ENCODE peak calls at places on chromosomes 4 and X, in four cellular contexts. L is HL-60, R is GM12878, C is K562. J is an unnamed sample.

GRCh38 chrX:102155806-102156179 is at the start of gene BEX5:
- DNase-seq in L (no peak), R (no peak), C (peak), J (no peak)

GRCh38 chrX:102599084-102599949 is at the start of gene ARMCX5:
- DNase-seq in L (peak), R (peak), C (peak), J (peak)

GRCh38 chr4:48342559-48342878 is 1.2 kb downstream of the SLAIN2 start:
- DNase-seq in L (no peak), R (no peak), C (no peak), J (no peak)

GRCh38 chr4:36758779-36759178 is 477.4 kb downstream of the DTHD1 start:
- DNase-seq in L (no peak), R (no peak), C (no peak), J (no peak)

GRCh38 chr4:107276052-107276451 is 239.9 kb upstream of the DKK2 start:
- DNase-seq in L (no peak), R (no peak), C (no peak), J (no peak)

GRCh38 chrX:78199851-78200250 is 60.4 kb upstream of the TAF9B start:
- DNase-seq in L (peak), R (no peak), C (peak), J (no peak)

GRCh38 chrX:16882188-16882587 is 12.0 kb upstream of the RBBP7 start:
- DNase-seq in L (no peak), R (no peak), C (no peak), J (no peak)

GRCh38 chr4:84792366-84793301 is 173.9 kb downstream of the WDFY3 start:
- DNase-seq in L (no peak), R (no peak), C (no peak), J (no peak)

GRCh38 chr4:182286035-182286434 is 42.8 kb downstream of the TENM3 start:
- DNase-seq in L (no peak), R (no peak), C (no peak), J (no peak)

GRCh38 chr4:139266583-139267257 is 13.3 kb downstream of the MGARP start:
- DNase-seq in L (peak), R (peak), C (peak), J (peak)

GRCh38 chr4:56742080-56742871 is 61.2 kb upstream of the HOPX start:
- DNase-seq in L (no peak), R (no peak), C (no peak), J (no peak)

GRCh38 chr4:155807021-155807420 is 48.2 kb downstream of the GUCY1B1 start:
- DNase-seq in L (no peak), R (no peak), C (no peak), J (no peak)

GRCh38 chr4:108700358-108700757 is 50.0 kb downstream of the OSTC start:
- DNase-seq in L (no peak), R (no peak), C (no peak), J (no peak)

GRCh38 chrX:44432641-44433040 is 89.2 kb upstream of the EFHC2 start:
- DNase-seq in L (no peak), R (no peak), C (no peak), J (no peak)

GRCh38 chr4:8477095-8477635 is 36.6 kb downstream of the TRMT44 start:
- DNase-seq in L (no peak), R (no peak), C (no peak), J (no peak)

GRCh38 chr4:108502366-108502765 is 118.0 kb upstream of the RPL34 start:
- DNase-seq in L (no peak), R (no peak), C (no peak), J (no peak)

GRCh38 chr4:55269970-55270369 is 76.1 kb upstream of the SRD5A3 start:
- DNase-seq in L (no peak), R (no peak), C (no peak), J (no peak)
- TF ChIP-seq SPI1 in L (no peak), R (no peak), C (no peak), J (no peak)

DNA sequence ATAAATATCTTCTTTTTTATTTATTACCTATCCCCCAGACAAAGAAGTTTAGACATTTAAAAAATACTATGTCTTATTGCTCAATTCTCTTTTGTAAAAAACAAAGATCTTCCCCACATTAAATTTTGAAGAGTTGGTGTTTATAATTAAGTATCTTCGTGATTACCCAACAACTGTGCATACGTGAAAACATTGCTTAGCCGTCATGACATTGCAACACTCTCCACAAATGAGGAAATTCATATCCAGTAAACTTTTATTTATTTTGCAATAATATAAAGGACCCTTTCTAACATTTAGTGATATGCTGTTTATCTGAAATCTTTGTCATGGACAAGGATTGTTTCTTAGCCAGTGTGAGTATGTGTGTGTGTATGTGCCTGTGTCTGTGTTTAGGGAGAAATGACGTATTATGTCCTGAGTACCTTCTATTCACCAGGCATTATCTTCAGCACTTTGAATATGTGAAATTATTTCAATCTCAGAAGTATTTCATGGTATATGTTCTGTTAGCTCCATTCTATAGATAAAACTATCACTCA is 26.1 kb upstream of the EREG start:
- DNase-seq in L (peak), R (no peak), C (no peak), J (no peak)
- TF ChIP-seq SPI1 in L (no peak), R (no peak), C (no peak), J (no peak)

GRCh38 chrX:129115935-129116334 is 407.4 kb downstream of the SMARCA1 start:
- DNase-seq in L (no peak), R (no peak), C (no peak), J (no peak)

GRCh38 chrX:129116651-129117050 is 406.6 kb downstream of the SMARCA1 start:
- DNase-seq in L (no peak), R (no peak), C (no peak), J (no peak)

DNA sequence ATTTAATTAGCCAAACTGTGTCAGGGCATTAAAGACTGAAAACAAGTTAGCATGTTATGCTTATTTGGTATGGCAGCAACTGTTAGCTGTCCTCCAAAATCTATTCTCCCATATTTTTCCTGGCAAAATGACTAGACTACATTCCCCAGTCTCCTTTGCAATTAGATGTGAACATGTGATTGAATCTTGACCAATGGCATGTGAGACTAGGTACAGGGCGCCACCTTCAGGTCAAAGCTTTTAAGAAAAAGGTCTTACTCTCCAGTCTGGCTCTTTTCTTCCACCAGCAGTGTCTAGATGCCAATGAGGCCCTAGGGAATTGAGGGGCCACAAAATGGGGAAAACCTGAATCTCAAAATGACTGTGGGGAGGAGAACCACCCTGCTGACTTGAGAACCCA is 408.2 kb downstream of the SMARCA1 start:
- DNase-seq in L (peak), R (no peak), C (peak), J (peak)
- TF ChIP-seq SPI1 in L (no peak), R (no peak), C (no peak), J (no peak)

DNA sequence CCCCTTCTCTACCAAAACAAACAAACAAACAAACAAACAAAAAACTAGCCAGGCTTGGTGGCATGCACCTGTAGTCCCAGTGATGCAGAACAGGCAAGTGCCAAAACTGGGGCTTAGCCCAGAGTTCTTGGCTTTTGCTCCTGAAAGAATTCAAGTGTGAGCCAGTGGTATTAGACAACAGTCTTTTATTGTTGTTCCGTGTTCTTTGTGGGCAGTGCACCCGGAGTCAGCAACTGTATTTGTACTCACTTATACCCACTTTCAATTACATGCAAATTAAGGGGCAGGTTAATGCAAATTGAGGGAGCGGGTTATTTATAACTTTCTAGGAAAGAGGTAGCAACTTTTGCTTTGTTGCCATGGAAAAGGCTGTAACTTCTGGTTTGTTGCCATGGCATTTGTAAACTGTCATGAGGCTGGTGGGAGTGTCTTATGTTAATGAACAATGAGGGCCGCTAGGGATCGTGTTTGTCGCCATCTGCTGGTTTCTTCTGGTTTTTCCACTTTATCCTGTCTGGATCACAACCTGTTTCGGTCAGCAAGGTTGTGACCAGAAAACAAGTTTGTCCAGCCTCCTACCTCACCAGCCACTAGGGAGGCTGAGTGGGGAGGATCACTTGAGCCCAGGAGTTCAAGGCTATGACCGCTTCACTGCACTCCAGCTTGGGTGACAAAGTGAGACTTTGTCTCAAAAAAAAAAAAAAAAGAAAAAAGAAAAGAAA is 88.8 kb upstream of the ESX1 start:
- DNase-seq in L (no peak), R (peak), C (peak), J (no peak)
- TF ChIP-seq SPI1 in L (no peak), R (no peak), C (no peak), J (no peak)

GRCh38 chr4:147735413-147736301 is 3.8 kb downstream of the ARHGAP10 start:
- DNase-seq in L (no peak), R (no peak), C (no peak), J (no peak)

GRCh38 chr4:147734496-147734895 is 2.6 kb downstream of the ARHGAP10 start:
- DNase-seq in L (no peak), R (no peak), C (no peak), J (no peak)

GRCh38 chr4:147737623-147738022 is 5.7 kb downstream of the ARHGAP10 start:
- DNase-seq in L (no peak), R (no peak), C (no peak), J (no peak)

GRCh38 chr4:147733614-147734344 is 1.9 kb downstream of the ARHGAP10 start:
- DNase-seq in L (no peak), R (no peak), C (no peak), J (no peak)

GRCh38 chr4:147736458-147736857 is 4.6 kb downstream of the ARHGAP10 start:
- DNase-seq in L (no peak), R (no peak), C (no peak), J (no peak)
- TF ChIP-seq SPI1 in L (no peak), R (no peak), C (no peak), J (no peak)

DNA sequence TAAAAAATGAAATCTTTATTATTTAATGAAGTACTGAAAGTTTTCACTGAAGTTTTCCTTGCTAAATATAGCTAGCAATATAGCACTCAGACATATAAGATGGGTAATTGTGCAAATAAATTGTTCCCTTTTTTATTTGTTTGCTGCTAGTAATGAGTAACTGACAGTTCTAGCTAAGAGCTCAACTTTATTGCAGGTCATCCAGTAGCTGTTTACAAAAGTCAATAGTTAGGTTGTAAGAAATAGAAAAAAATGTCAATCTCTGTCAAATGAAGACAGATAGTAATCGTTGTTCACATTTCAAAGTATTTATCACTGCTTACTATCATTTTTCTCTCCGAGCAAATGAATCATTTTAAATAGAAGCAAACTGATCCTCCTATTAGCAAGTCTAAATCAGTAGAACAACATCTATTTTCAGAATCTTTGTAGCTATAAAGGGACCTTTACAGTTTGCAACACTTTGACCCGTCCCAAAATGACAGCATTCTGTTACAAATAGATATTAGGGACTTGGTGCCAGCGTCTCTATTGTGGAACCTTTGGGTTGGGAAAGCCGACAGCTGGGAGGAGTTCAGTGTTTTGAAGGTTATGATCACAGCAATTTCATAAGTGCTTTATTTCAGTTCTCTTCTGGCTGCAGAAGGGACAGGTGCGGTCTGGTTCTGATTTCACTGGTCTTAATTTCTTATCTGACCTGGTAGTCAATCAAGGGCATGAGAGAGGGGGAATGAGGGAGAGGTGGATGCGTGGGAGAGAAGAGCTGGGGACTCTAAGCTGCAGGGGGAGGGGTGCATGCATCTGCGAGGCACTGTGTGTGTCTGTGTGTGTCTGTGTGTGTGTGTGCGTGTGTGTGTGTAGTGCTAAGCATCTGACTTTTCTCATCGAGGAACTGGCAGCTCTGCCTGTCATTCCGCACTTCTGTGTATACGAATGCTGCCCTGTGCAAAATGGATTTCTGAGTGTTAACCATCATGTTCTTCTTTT is 227.9 kb upstream of the PITX2 start:
- DNase-seq in L (no peak), R (no peak), C (no peak), J (no peak)
- TF ChIP-seq SPI1 in L (no peak), R (no peak), C (no peak), J (no peak)

GRCh38 chr4:123444298-123444731 is 47.7 kb downstream of the SPRY1 start:
- DNase-seq in L (peak), R (peak), C (peak), J (no peak)

GRCh38 chr4:123449362-123449761 is 52.8 kb downstream of the SPRY1 start:
- DNase-seq in L (no peak), R (no peak), C (no peak), J (no peak)

GRCh38 chr4:123446791-123447474 is 50.3 kb downstream of the SPRY1 start:
- DNase-seq in L (no peak), R (no peak), C (no peak), J (no peak)

GRCh38 chr4:123438031-123438430 is 41.4 kb downstream of the SPRY1 start:
- DNase-seq in L (no peak), R (no peak), C (no peak), J (no peak)

DNA sequence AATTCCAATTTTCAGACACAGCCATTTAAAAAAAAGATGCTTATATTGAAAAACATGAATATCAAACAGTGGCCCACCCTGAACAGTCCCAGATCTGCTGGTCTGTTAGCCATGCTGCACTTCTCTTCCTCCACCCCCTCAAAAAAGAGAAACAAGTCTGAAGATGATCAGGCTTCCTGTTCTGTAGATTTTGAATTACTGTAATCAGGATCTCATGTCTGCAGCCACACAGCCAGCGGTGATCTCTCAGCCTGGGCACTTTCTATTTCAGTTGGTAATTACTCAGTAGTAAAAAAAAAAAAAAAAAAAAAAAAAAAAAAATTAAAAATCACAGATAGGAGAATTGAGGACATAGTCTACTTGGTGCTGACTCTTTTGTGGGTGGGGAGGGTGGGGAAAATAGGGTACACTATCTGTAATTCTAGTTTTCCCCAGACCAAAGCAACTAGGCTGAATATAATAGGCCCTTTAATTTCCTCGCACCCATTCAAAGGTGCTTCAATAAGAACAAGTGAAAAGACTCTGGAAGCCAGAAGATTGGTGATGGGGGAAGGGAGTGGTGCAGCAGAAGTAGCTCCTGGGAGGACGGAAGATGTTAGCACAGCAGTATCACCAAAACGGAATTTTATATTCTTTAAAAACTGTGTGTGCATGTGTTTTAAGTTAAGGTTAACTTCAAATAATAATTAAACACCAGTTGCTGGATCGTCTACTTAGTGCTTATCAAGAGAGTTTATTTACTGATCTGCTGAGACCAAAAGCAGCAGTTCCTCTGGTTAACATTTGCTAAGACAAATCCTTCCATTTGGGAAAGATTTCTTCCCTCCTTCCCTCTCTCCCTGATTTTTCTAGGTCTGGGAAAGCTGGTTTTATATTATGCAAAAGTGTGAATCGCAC is 47.1 kb downstream of the SPRY1 start:
- DNase-seq in L (no peak), R (peak), C (no peak), J (no peak)
- TF ChIP-seq SPI1 in L (peak), R (peak), C (no peak), J (peak)

GRCh38 chr4:81445196-81445595 is 26.5 kb downstream of the RASGEF1B start:
- DNase-seq in L (no peak), R (no peak), C (no peak), J (no peak)
- TF ChIP-seq SPI1 in L (no peak), R (no peak), C (no peak), J (no peak)

GRCh38 chr4:1693131-1693896 is 9.2 kb upstream of the FAM53A start:
- DNase-seq in L (no peak), R (no peak), C (peak), J (peak)
- TF ChIP-seq SPI1 in L (no peak), R (no peak), C (no peak), J (no peak)